ENCODE peak calls at places on chromosome 20, in six cellular contexts. One of them, this sample, is unnamed.

GRCh38 chr20:46990017-46990810 is 95.6 kb downstream of the EYA2 start:
- DNase-seq in AG04450: no peak
- DNase-seq in RPMI7951: no peak
- DNase-seq in aorta: no peak
- DNase-seq in mesothelial cell of epicardium: no peak
- DNase-seq in HT-29: no peak
- DNase-seq in this sample: no peak

GRCh38 chr20:46400828-46401477 is 5.5 kb downstream of the ELMO2 start:
- DNase-seq in mesothelial cell of epicardium: no peak
- DNase-seq in AG04450: no peak
- DNase-seq in HT-29: no peak
- DNase-seq in RPMI7951: peak
- DNase-seq in aorta: no peak
- DNase-seq in this sample: peak

GRCh38 chr20:44019638-44020335 is 105.1 kb downstream of the TOX2 start:
- DNase-seq in aorta: no peak
- DNase-seq in RPMI7951: peak
- DNase-seq in AG04450: no peak
- DNase-seq in HT-29: peak
- DNase-seq in mesothelial cell of epicardium: no peak
- DNase-seq in this sample: no peak

GRCh38 chr20:4864292-4864691 is 137.0 kb downstream of the SLC23A2 start:
- DNase-seq in aorta: no peak
- DNase-seq in HT-29: no peak
- DNase-seq in AG04450: no peak
- DNase-seq in mesothelial cell of epicardium: no peak
- DNase-seq in RPMI7951: no peak
- DNase-seq in this sample: no peak

GRCh38 chr20:43799150-43799711 is 72.4 kb upstream of the GTSF1L start:
- DNase-seq in mesothelial cell of epicardium: no peak
- DNase-seq in HT-29: no peak
- DNase-seq in RPMI7951: peak
- DNase-seq in aorta: no peak
- DNase-seq in AG04450: no peak
- DNase-seq in this sample: peak

GRCh38 chr20:62925420-62926228 is 681 bp downstream of the DIDO1 start:
- DNase-seq in HT-29: no peak
- DNase-seq in mesothelial cell of epicardium: no peak
- DNase-seq in RPMI7951: peak
- DNase-seq in AG04450: no peak
- DNase-seq in aorta: no peak
- DNase-seq in this sample: peak

GRCh38 chr20:1718604-1719384 is 61.2 kb upstream of the SIRPG start:
- DNase-seq in HT-29: no peak
- DNase-seq in aorta: peak
- DNase-seq in AG04450: no peak
- DNase-seq in RPMI7951: peak
- DNase-seq in mesothelial cell of epicardium: no peak
- DNase-seq in this sample: no peak

GRCh38 chr20:58397429-58397828 is 8.4 kb downstream of the VAPB start:
- DNase-seq in mesothelial cell of epicardium: no peak
- DNase-seq in aorta: no peak
- DNase-seq in HT-29: no peak
- DNase-seq in RPMI7951: no peak
- DNase-seq in AG04450: no peak
- DNase-seq in this sample: no peak

This sample was measured in hepatocyte.